ENCODE peak calls at places on chromosome 4, in six cellular contexts. One of them, this sample, is unnamed.
A peak's percentile ranks its signal among the peaks of the same experiment; 100 is the strongest.

GRCh38 chr4:1053080-1053661 is 41.7 kb downstream of the FGFRL1 start:
- DNase-seq in heart left ventricle: no peak
- DNase-seq in tibial artery: no peak
- DNase-seq in mammary epithelial cell: no peak
- DNase-seq in cardiac muscle cell: peak; percentile 58
- DNase-seq in fibroblast of lung: peak; percentile 84
- DNase-seq in this sample: peak; percentile 83

GRCh38 chr4:169263791-169264392 is 6.9 kb downstream of the SH3RF1 start:
- DNase-seq in heart left ventricle: peak; percentile 85
- DNase-seq in tibial artery: peak; percentile 24
- DNase-seq in mammary epithelial cell: no peak
- DNase-seq in cardiac muscle cell: no peak
- DNase-seq in fibroblast of lung: no peak
- DNase-seq in this sample: no peak

GRCh38 chr4:102299708-102300107 is 45.6 kb downstream of the SLC39A8 start:
- DNase-seq in heart left ventricle: no peak
- DNase-seq in tibial artery: no peak
- DNase-seq in mammary epithelial cell: peak; percentile 11
- DNase-seq in cardiac muscle cell: peak; percentile 70
- DNase-seq in fibroblast of lung: peak; percentile 20
- DNase-seq in this sample: peak; percentile 63

GRCh38 chr4:5747746-5748365 is 36.9 kb downstream of the EVC start:
- DNase-seq in heart left ventricle: peak; percentile 43
- DNase-seq in tibial artery: peak; percentile 55
- DNase-seq in mammary epithelial cell: peak; percentile 39
- DNase-seq in cardiac muscle cell: peak; percentile 95
- DNase-seq in fibroblast of lung: peak; percentile 96
- DNase-seq in this sample: peak; percentile 98

GRCh38 chr4:145876531-145877180 is 62.0 kb downstream of the ZNF827 start:
- DNase-seq in heart left ventricle: no peak
- DNase-seq in tibial artery: no peak
- DNase-seq in mammary epithelial cell: no peak
- DNase-seq in cardiac muscle cell: no peak
- DNase-seq in fibroblast of lung: no peak
- DNase-seq in this sample: no peak

GRCh38 chr4:16722386-16722785 is 176.1 kb downstream of the LDB2 start:
- DNase-seq in heart left ventricle: no peak
- DNase-seq in tibial artery: no peak
- DNase-seq in mammary epithelial cell: no peak
- DNase-seq in cardiac muscle cell: no peak
- DNase-seq in fibroblast of lung: no peak
- DNase-seq in this sample: no peak

GRCh38 chr4:53039741-53040458 is 177.8 kb downstream of the RASL11B start:
- DNase-seq in heart left ventricle: no peak
- DNase-seq in tibial artery: no peak
- DNase-seq in mammary epithelial cell: no peak
- DNase-seq in cardiac muscle cell: no peak
- DNase-seq in fibroblast of lung: no peak
- DNase-seq in this sample: no peak

GRCh38 chr4:2363951-2364653 is 54.3 kb downstream of the ZFYVE28 start:
- DNase-seq in heart left ventricle: no peak
- DNase-seq in tibial artery: no peak
- DNase-seq in mammary epithelial cell: no peak
- DNase-seq in cardiac muscle cell: no peak
- DNase-seq in fibroblast of lung: no peak
- DNase-seq in this sample: no peak

GRCh38 chr4:80201326-80202151 is 4.2 kb downstream of the PRDM8 start:
- DNase-seq in heart left ventricle: peak; percentile 78
- DNase-seq in tibial artery: peak; percentile 37
- DNase-seq in mammary epithelial cell: no peak
- DNase-seq in cardiac muscle cell: peak; percentile 45
- DNase-seq in fibroblast of lung: peak; percentile 52
- DNase-seq in this sample: peak; percentile 85
- H3K4me3 ChIP-seq in heart left ventricle: peak overlapping the region; percentile 60
- H3K4me3 ChIP-seq in tibial artery: peak overlapping the region; percentile 77
- H3K4me3 ChIP-seq in mammary epithelial cell: peak overlapping the region; percentile 69
- H3K4me3 ChIP-seq in cardiac muscle cell: peak overlapping the region; percentile 44
- H3K4me3 ChIP-seq in fibroblast of lung: peak overlapping the region; percentile 27
- H3K4me3 ChIP-seq in this sample: peak overlapping the region; percentile 59

GRCh38 chr4:121823505-121824170 is at the start of gene CCNA2:
- DNase-seq in heart left ventricle: peak; percentile 98
- DNase-seq in tibial artery: peak; percentile 97
- DNase-seq in mammary epithelial cell: peak; percentile 97
- DNase-seq in cardiac muscle cell: peak; percentile 98
- DNase-seq in fibroblast of lung: peak; percentile 97
- DNase-seq in this sample: peak; percentile 96
- TF ChIP-seq CTCF in heart left ventricle: no peak
- TF ChIP-seq CTCF in tibial artery: no peak
- TF ChIP-seq CTCF in mammary epithelial cell: no peak
- TF ChIP-seq CTCF in cardiac muscle cell: no peak
- TF ChIP-seq CTCF in fibroblast of lung: no peak
- TF ChIP-seq CTCF in this sample: no peak

GRCh38 chr4:71258323-71258722 is 80.5 kb upstream of the SLC4A4 start:
- DNase-seq in heart left ventricle: no peak
- DNase-seq in tibial artery: no peak
- DNase-seq in mammary epithelial cell: no peak
- DNase-seq in cardiac muscle cell: no peak
- DNase-seq in fibroblast of lung: no peak
- DNase-seq in this sample: no peak
- H3K4me3 ChIP-seq in heart left ventricle: no peak overlapping the region
- H3K4me3 ChIP-seq in tibial artery: no peak overlapping the region
- H3K4me3 ChIP-seq in mammary epithelial cell: no peak overlapping the region
- H3K4me3 ChIP-seq in cardiac muscle cell: no peak overlapping the region
- H3K4me3 ChIP-seq in fibroblast of lung: no peak overlapping the region
- H3K4me3 ChIP-seq in this sample: no peak overlapping the region

GRCh38 chr4:115110191-115111166 is 2.9 kb downstream of the NDST4 start:
- DNase-seq in heart left ventricle: no peak
- DNase-seq in tibial artery: no peak
- DNase-seq in mammary epithelial cell: no peak
- DNase-seq in cardiac muscle cell: no peak
- DNase-seq in fibroblast of lung: peak; percentile 19
- DNase-seq in this sample: no peak

GRCh38 chr4:115108850-115109249 is 4.6 kb downstream of the NDST4 start:
- DNase-seq in heart left ventricle: no peak
- DNase-seq in tibial artery: no peak
- DNase-seq in mammary epithelial cell: no peak
- DNase-seq in cardiac muscle cell: no peak
- DNase-seq in fibroblast of lung: no peak
- DNase-seq in this sample: no peak

GRCh38 chr4:115113382-115114106 is at the start of gene NDST4:
- DNase-seq in heart left ventricle: peak; percentile 4
- DNase-seq in tibial artery: no peak
- DNase-seq in mammary epithelial cell: peak; percentile 9
- DNase-seq in cardiac muscle cell: peak; percentile 5
- DNase-seq in fibroblast of lung: peak; percentile 57
- DNase-seq in this sample: peak; percentile 29
- TF ChIP-seq CTCF in heart left ventricle: no peak
- TF ChIP-seq CTCF in tibial artery: no peak
- TF ChIP-seq CTCF in mammary epithelial cell: no peak
- TF ChIP-seq CTCF in cardiac muscle cell: no peak
- TF ChIP-seq CTCF in fibroblast of lung: peak; percentile 14
- TF ChIP-seq CTCF in this sample: no peak

GRCh38 chr4:8442596-8443358 is 2.2 kb downstream of the TRMT44 start:
- DNase-seq in heart left ventricle: no peak
- DNase-seq in tibial artery: no peak
- DNase-seq in mammary epithelial cell: no peak
- DNase-seq in cardiac muscle cell: no peak
- DNase-seq in fibroblast of lung: no peak
- DNase-seq in this sample: no peak
- H3K4me3 ChIP-seq in heart left ventricle: peak overlapping the region; percentile 100
- H3K4me3 ChIP-seq in tibial artery: no peak overlapping the region
- H3K4me3 ChIP-seq in mammary epithelial cell: peak overlapping the region; percentile 87
- H3K4me3 ChIP-seq in cardiac muscle cell: peak overlapping the region; percentile 95
- H3K4me3 ChIP-seq in fibroblast of lung: no peak overlapping the region
- H3K4me3 ChIP-seq in this sample: no peak overlapping the region

GRCh38 chr4:10731690-10732089 is 47.1 kb upstream of the CLNK start:
- DNase-seq in heart left ventricle: no peak
- DNase-seq in tibial artery: no peak
- DNase-seq in mammary epithelial cell: no peak
- DNase-seq in cardiac muscle cell: no peak
- DNase-seq in fibroblast of lung: no peak
- DNase-seq in this sample: no peak
- TF ChIP-seq CTCF in heart left ventricle: no peak
- TF ChIP-seq CTCF in tibial artery: no peak
- TF ChIP-seq CTCF in mammary epithelial cell: no peak
- TF ChIP-seq CTCF in cardiac muscle cell: no peak
- TF ChIP-seq CTCF in fibroblast of lung: no peak
- TF ChIP-seq CTCF in this sample: no peak